ENCODE peak calls at places on chromosomes 16 and 17, in ten cellular contexts. W is transverse colon, N is ovary, P is sigmoid colon, Y is upper lobe of left lung, S is A549, B is tibial nerve, Q is SK-N-SH, H is esophagus muscularis mucosa, O is HepG2. E is an unnamed sample.

GRCh38 chr16:27704252-27704651 is 154.3 kb downstream of the KATNIP start:
- DNase-seq in O (no peak), Q (no peak), N (no peak), P (no peak), W (no peak), H (no peak), Y (no peak), S (no peak), B (no peak), E (no peak)

GRCh38 chr16:7597677-7598076 is 265.0 kb downstream of the RBFOX1 start:
- DNase-seq in Y (no peak), S (no peak), O (no peak), P (no peak), N (no peak), Q (no peak), B (no peak), W (no peak), H (no peak), E (no peak)

GRCh38 chr17:17535957-17536356 is 39.8 kb upstream of the RASD1 start:
- DNase-seq in Q (peak; percentile 62), B (no peak), N (no peak), S (peak; percentile 80), P (peak; percentile 92), O (no peak), Y (peak; percentile 74), W (peak; percentile 65), H (no peak), E (peak; percentile 91)

GRCh38 chr17:39573447-39574298 is 34.0 kb downstream of the NEUROD2 start:
- DNase-seq in Q (peak; percentile 96), H (no peak), Y (peak; percentile 62), O (peak; percentile 20), P (peak; percentile 87), S (peak; percentile 95), N (peak; percentile 55), B (peak; percentile 33), W (peak; percentile 69), E (peak; percentile 67)

GRCh38 chr16:11258553-11259287 is 2.7 kb upstream of the SOCS1 start:
- DNase-seq in Y (peak; percentile 73), W (peak; percentile 54), N (peak; percentile 40), H (no peak), S (no peak), Q (peak; percentile 50), P (peak; percentile 72), B (peak; percentile 38), O (peak; percentile 65), E (peak; percentile 83)

GRCh38 chr16:7333326-7333725 is 681 bp downstream of the RBFOX1 start:
- DNase-seq in S (no peak), O (no peak), Q (no peak), B (no peak), H (no peak), W (no peak), Y (no peak), P (no peak), N (no peak), E (no peak)

GRCh38 chr17:71764507-71764906 is 356.3 kb upstream of the SOX9 start:
- DNase-seq in Y (no peak), H (no peak), N (no peak), S (peak; percentile 7), W (peak; percentile 24), O (peak; percentile 25), B (no peak), Q (peak; percentile 24), P (no peak), E (no peak)

GRCh38 chr16:58442547-58442946 is 50.3 kb downstream of the GINS3 start:
- DNase-seq in Y (no peak), W (no peak), Q (no peak), H (no peak), O (no peak), B (no peak), P (no peak), S (no peak), N (no peak), E (no peak)

GRCh38 chr17:76371656-76372628 is 12.5 kb upstream of the SPHK1 start:
- DNase-seq in B (no peak), P (no peak), H (no peak), Y (no peak), Q (no peak), N (no peak), W (no peak), S (no peak), O (no peak), E (no peak)

GRCh38 chr16:20952144-20952797 is 51.7 kb downstream of the LYRM1 start:
- DNase-seq in N (no peak), Y (no peak), B (no peak), O (no peak), W (no peak), S (no peak), H (no peak), P (no peak), Q (no peak), E (no peak)

GRCh38 chr17:42311240-42312034 is 23.1 kb downstream of the STAT5A start:
- DNase-seq in B (peak; percentile 91), O (peak; percentile 91), S (no peak), P (peak; percentile 99), Q (peak; percentile 82), Y (peak; percentile 97), N (peak; percentile 91), H (no peak), W (peak; percentile 78), E (peak; percentile 57)

GRCh38 chr16:56726283-56726682 is 3.6 kb upstream of the NUP93 start:
- DNase-seq in W (no peak), Q (no peak), O (no peak), H (no peak), Y (no peak), S (no peak), B (no peak), P (no peak), N (no peak), E (no peak)

GRCh38 chr17:59840908-59841666 is 51.7 kb downstream of the TUBD1 start:
- DNase-seq in N (no peak), Y (peak; percentile 20), Q (no peak), B (no peak), W (no peak), S (no peak), P (no peak), H (no peak), O (no peak), E (no peak)

DNA sequence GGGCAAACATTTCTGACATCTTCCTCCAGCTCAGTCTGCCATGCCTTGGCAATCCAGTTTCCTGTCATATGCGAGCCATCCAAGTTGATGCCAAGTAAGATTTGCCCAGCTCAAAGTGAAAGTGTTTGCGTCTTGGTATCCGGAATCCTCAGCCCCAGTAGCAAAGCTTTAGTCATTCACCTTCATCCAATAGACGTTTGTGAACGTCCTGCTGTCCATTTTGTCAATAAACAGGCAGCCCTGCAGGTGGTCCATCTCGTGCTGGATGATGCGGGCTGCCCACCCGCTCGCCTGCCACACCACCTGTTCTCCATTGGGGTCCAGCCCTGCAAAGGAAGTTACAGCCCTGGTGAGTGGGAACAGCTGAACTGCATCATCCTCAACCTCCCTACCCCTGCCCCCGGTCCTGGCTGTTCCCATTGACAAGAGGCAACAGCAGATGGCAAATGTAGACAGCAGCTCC is 1.5 kb downstream of the PDF start:
- DNase-seq in O (no peak), P (peak; percentile 39), Q (no peak), H (no peak), S (no peak), W (no peak), B (no peak), N (no peak), Y (no peak), E (no peak)
- H3K27ac ChIP-seq in O (no peak overlapping the region), P (no peak overlapping the region), Q (no peak overlapping the region), H (peak overlapping the region; percentile 94), S (peak overlapping the region; percentile 86), W (no peak overlapping the region), B (no peak overlapping the region), N (no peak overlapping the region), Y (peak overlapping the region; percentile 42), E (peak overlapping the region; percentile 41)

DNA sequence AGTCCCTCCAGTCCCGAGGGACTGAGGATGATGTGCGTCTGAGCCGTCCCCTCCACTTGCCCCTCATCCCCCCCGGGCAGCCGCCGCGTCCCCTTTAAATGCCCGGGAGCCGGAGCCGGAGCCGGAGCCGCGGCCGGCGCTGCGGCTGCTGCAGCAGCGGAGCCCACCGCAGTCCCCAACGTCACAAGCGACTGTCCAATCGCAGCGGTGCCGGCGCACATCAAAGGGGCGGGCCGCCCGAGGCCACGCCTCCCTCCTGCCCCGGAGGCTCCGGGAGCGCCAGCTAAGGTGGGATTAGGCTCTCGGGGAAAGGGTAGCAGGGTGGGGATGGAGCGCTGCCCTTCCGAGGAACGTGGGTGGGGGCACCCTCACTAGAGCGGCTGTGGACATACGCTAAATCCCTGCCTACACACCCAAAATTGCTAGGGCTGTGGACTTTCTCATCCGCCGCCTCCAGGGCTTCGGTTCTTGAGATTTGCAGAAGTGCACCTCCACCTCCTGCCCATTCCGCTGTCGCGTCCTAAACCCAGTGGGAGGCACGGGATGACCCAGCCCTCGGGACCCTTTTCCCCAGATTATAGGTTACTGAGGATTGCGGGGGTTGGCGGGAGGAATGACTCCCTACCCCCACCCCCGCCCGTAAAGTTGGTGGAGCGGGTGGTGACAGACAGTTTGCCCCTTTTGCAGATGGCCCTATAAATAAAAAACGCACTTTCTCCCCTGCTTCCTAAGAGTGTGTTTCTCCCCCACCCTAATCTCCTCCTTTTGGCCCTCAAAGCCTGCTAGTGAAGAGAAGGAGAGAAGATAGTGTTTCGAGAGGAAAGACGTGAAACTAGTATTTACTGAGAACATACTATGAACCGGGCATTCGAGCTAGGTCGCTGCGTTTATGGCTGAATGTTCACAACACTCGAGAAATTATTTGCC is at the start of gene PHOSPHO1:
- DNase-seq in B (peak; percentile 54), Y (peak; percentile 90), H (no peak), W (peak; percentile 86), N (peak; percentile 74), Q (peak; percentile 99), P (peak; percentile 91), O (peak; percentile 73), S (peak; percentile 97), E (peak; percentile 86)
- TF ChIP-seq EP300 in B (no peak), Y (no peak), H (no peak), W (no peak), N (no peak), Q (no peak), P (no peak), O (no peak), S (no peak), E (no peak)

DNA sequence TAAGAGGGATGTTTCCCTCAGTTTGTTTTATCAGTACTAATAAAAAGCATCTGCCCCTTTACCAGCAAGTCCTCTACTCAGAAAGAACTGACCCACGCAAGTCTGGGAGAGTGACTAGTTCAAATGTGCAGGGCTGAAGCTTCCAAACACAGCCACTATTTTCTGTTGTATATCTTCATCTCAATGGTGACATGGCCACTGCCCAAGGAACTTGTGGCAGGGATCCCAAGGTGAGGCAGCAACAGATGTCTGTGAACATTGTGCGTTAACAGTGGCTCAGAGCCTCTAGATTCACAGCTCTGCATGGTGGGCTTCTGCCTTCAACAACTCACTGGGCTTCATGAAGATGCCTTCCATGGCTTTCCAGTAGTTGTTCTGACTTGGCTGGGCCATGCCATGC is 3.7 kb upstream of the BLTP2 start:
- DNase-seq in O (no peak), P (no peak), Q (no peak), S (no peak), N (no peak), W (no peak), B (no peak), Y (no peak), H (no peak), E (no peak)
- H3K27ac ChIP-seq in O (no peak overlapping the region), P (no peak overlapping the region), Q (no peak overlapping the region), S (no peak overlapping the region), N (no peak overlapping the region), W (no peak overlapping the region), B (no peak overlapping the region), Y (no peak overlapping the region), H (no peak overlapping the region), E (no peak overlapping the region)

DNA sequence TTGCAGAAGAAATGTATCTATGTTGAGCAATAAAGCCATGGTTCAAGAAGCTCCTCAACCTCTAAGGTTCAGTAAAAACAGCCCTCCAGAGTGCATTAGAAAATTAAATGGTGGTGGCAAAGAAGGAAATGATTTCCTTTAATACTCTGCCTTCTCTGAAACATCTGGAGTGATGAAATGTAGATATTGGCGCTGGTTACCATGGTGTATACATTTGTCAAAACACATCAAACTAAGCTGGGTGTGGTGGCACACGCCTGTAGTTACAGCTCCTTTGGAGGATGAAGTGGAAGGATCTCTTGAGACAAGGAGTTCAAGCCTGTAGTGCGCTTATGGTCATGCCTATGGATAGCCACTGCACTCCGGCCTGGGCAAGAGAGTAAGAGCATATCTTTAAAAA is 6.0 kb downstream of the CAPNS2 start:
- DNase-seq in Y (no peak), P (no peak), W (no peak), B (no peak), Q (no peak), N (no peak), O (no peak), S (no peak), H (no peak), E (no peak)
- TF ChIP-seq EP300 in Y (no peak), P (no peak), W (no peak), B (no peak), Q (no peak), N (no peak), O (no peak), S (no peak), H (no peak), E (no peak)

E was measured in stomach.